ENCODE peak calls at places on chromosomes 4 and X, in six cellular contexts. One of them, this sample, is unnamed.

GRCh38 chr4:39662683-39663082 is 24.0 kb upstream of the SMIM14 start:
- DNase-seq in GM12865: no peak
- DNase-seq in osteoblast: no peak
- DNase-seq in PC-3: no peak
- DNase-seq in ovary: no peak
- DNase-seq in naive thymus-derived CD4-positive, alpha-beta T cell: no peak
- DNase-seq in this sample: no peak

GRCh38 chr4:41573458-41574129 is 35.6 kb downstream of the LIMCH1 start:
- DNase-seq in PC-3: peak
- DNase-seq in naive thymus-derived CD4-positive, alpha-beta T cell: no peak
- DNase-seq in GM12865: no peak
- DNase-seq in osteoblast: no peak
- DNase-seq in ovary: no peak
- DNase-seq in this sample: no peak

GRCh38 chrX:24902808-24903207 is 113.0 kb downstream of the ARX start:
- DNase-seq in osteoblast: peak
- DNase-seq in ovary: no peak
- DNase-seq in naive thymus-derived CD4-positive, alpha-beta T cell: no peak
- DNase-seq in PC-3: no peak
- DNase-seq in GM12865: no peak
- DNase-seq in this sample: no peak

GRCh38 chrX:107676559-107677378 is 48.5 kb downstream of the PRPS1 start:
- DNase-seq in PC-3: peak
- DNase-seq in GM12865: no peak
- DNase-seq in naive thymus-derived CD4-positive, alpha-beta T cell: peak
- DNase-seq in ovary: peak
- DNase-seq in osteoblast: no peak
- DNase-seq in this sample: peak

GRCh38 chr4:139746430-139746829 is 80.8 kb downstream of the MGST2 start:
- DNase-seq in PC-3: no peak
- DNase-seq in naive thymus-derived CD4-positive, alpha-beta T cell: no peak
- DNase-seq in ovary: no peak
- DNase-seq in GM12865: no peak
- DNase-seq in osteoblast: no peak
- DNase-seq in this sample: no peak

GRCh38 chr4:74123065-74123728 is 24.2 kb upstream of the CXCL2 start:
- DNase-seq in PC-3: peak
- DNase-seq in naive thymus-derived CD4-positive, alpha-beta T cell: no peak
- DNase-seq in osteoblast: no peak
- DNase-seq in GM12865: no peak
- DNase-seq in ovary: no peak
- DNase-seq in this sample: no peak

GRCh38 chr4:5082381-5082780 is 31.1 kb downstream of the STK32B start:
- DNase-seq in GM12865: no peak
- DNase-seq in naive thymus-derived CD4-positive, alpha-beta T cell: no peak
- DNase-seq in PC-3: no peak
- DNase-seq in ovary: no peak
- DNase-seq in osteoblast: no peak
- DNase-seq in this sample: no peak

GRCh38 chrX:74911494-74911893 is 13.8 kb downstream of the NEXMIF start:
- DNase-seq in PC-3: no peak
- DNase-seq in GM12865: peak
- DNase-seq in osteoblast: no peak
- DNase-seq in naive thymus-derived CD4-positive, alpha-beta T cell: no peak
- DNase-seq in ovary: no peak
- DNase-seq in this sample: no peak

GRCh38 chrX:545488-545887 is 85.1 kb upstream of the SHOX start:
- DNase-seq in osteoblast: peak
- DNase-seq in naive thymus-derived CD4-positive, alpha-beta T cell: no peak
- DNase-seq in ovary: no peak
- DNase-seq in PC-3: no peak
- DNase-seq in GM12865: no peak
- DNase-seq in this sample: no peak

GRCh38 chr4:68360570-68360969 is 10.7 kb upstream of the YTHDC1 start:
- DNase-seq in naive thymus-derived CD4-positive, alpha-beta T cell: no peak
- DNase-seq in osteoblast: no peak
- DNase-seq in PC-3: no peak
- DNase-seq in ovary: no peak
- DNase-seq in GM12865: no peak
- DNase-seq in this sample: no peak

GRCh38 chr4:70849277-70849676 is 9.6 kb upstream of the GRSF1 start:
- DNase-seq in ovary: no peak
- DNase-seq in GM12865: no peak
- DNase-seq in PC-3: no peak
- DNase-seq in osteoblast: no peak
- DNase-seq in naive thymus-derived CD4-positive, alpha-beta T cell: no peak
- DNase-seq in this sample: no peak

GRCh38 chrX:129982300-129983246 is at the start of gene BCORL1:
- DNase-seq in ovary: peak
- DNase-seq in osteoblast: peak
- DNase-seq in PC-3: peak
- DNase-seq in naive thymus-derived CD4-positive, alpha-beta T cell: peak
- DNase-seq in GM12865: peak
- DNase-seq in this sample: peak
- H3K4me3 ChIP-seq in ovary: peak
- H3K4me3 ChIP-seq in osteoblast: no peak
- H3K4me3 ChIP-seq in PC-3: no peak
- H3K4me3 ChIP-seq in naive thymus-derived CD4-positive, alpha-beta T cell: peak
- H3K4me3 ChIP-seq in GM12865: peak
- H3K4me3 ChIP-seq in this sample: no peak

DNA sequence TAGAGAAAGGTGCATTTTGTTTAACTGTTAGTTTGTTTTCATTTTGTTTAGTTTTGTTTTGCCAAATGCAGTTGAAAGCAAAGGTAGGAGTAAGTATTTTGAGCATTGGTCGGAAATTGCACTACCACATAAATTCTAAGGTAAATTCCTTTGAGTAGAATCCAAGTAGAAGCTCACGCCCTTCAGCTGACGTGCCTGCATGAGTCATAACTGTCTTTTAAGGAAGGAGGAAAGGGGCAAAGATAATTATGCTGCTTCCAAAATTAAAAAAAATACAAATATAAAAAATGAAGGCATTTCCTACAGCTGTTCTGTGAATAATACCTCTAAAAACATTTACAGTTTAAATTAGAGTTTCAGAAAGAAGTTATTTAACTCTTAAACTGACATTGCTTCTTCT is 110.2 kb upstream of the MYOZ2 start:
- DNase-seq in GM12865: no peak
- DNase-seq in PC-3: peak
- DNase-seq in osteoblast: no peak
- DNase-seq in naive thymus-derived CD4-positive, alpha-beta T cell: no peak
- DNase-seq in ovary: peak
- DNase-seq in this sample: no peak
- H3K4me3 ChIP-seq in GM12865: no peak
- H3K4me3 ChIP-seq in PC-3: peak
- H3K4me3 ChIP-seq in osteoblast: peak
- H3K4me3 ChIP-seq in naive thymus-derived CD4-positive, alpha-beta T cell: no peak
- H3K4me3 ChIP-seq in ovary: peak
- H3K4me3 ChIP-seq in this sample: no peak

GRCh38 chrX:53282313-53282712 is 929 bp upstream of the IQSEC2 start:
- DNase-seq in naive thymus-derived CD4-positive, alpha-beta T cell: no peak
- DNase-seq in osteoblast: no peak
- DNase-seq in GM12865: no peak
- DNase-seq in ovary: peak
- DNase-seq in PC-3: no peak
- DNase-seq in this sample: no peak

GRCh38 chrX:53281321-53281822 is at the start of gene IQSEC2:
- DNase-seq in osteoblast: peak
- DNase-seq in naive thymus-derived CD4-positive, alpha-beta T cell: no peak
- DNase-seq in GM12865: no peak
- DNase-seq in PC-3: peak
- DNase-seq in ovary: peak
- DNase-seq in this sample: peak

GRCh38 chrX:53280703-53281320 is 572 bp downstream of the IQSEC2 start:
- DNase-seq in GM12865: no peak
- DNase-seq in ovary: peak
- DNase-seq in naive thymus-derived CD4-positive, alpha-beta T cell: no peak
- DNase-seq in osteoblast: peak
- DNase-seq in PC-3: peak
- DNase-seq in this sample: peak

GRCh38 chrX:53279296-53280237 is 1.8 kb downstream of the IQSEC2 start:
- DNase-seq in ovary: no peak
- DNase-seq in PC-3: no peak
- DNase-seq in GM12865: peak
- DNase-seq in osteoblast: no peak
- DNase-seq in naive thymus-derived CD4-positive, alpha-beta T cell: no peak
- DNase-seq in this sample: no peak

DNA sequence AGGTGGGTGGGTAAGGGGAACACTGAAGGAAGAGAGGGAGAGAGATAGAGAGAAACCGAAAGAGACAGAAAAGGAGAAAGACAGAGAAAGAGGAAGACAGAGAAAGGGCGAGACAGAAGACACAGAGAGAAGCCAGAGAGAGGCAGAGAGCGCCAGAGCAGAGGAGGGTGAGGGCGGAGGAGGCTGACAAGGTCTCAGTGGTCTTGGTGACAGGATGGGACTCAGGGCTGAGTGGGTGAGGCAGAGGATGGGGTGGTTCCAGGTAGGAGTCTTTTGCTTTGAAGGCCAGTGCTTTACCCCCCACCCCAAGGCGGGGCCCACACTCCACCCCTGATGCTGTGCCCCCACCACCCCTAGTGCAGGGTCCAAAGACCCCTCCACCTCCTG is 1.1 kb downstream of the IQSEC2 start:
- DNase-seq in ovary: no peak
- DNase-seq in GM12865: no peak
- DNase-seq in PC-3: no peak
- DNase-seq in naive thymus-derived CD4-positive, alpha-beta T cell: no peak
- DNase-seq in osteoblast: no peak
- DNase-seq in this sample: no peak
- H3K4me3 ChIP-seq in ovary: peak
- H3K4me3 ChIP-seq in GM12865: no peak
- H3K4me3 ChIP-seq in PC-3: peak
- H3K4me3 ChIP-seq in naive thymus-derived CD4-positive, alpha-beta T cell: no peak
- H3K4me3 ChIP-seq in osteoblast: peak
- H3K4me3 ChIP-seq in this sample: no peak

GRCh38 chr4:2799444-2799911 is 6.6 kb downstream of the SH3BP2 start:
- DNase-seq in PC-3: no peak
- DNase-seq in GM12865: no peak
- DNase-seq in naive thymus-derived CD4-positive, alpha-beta T cell: no peak
- DNase-seq in osteoblast: no peak
- DNase-seq in ovary: peak
- DNase-seq in this sample: no peak

GRCh38 chr4:2797545-2798305 is 4.8 kb downstream of the SH3BP2 start:
- DNase-seq in PC-3: no peak
- DNase-seq in GM12865: peak
- DNase-seq in ovary: peak
- DNase-seq in naive thymus-derived CD4-positive, alpha-beta T cell: peak
- DNase-seq in osteoblast: peak
- DNase-seq in this sample: no peak

GRCh38 chr4:2800691-2801596 is 8.1 kb downstream of the SH3BP2 start:
- DNase-seq in naive thymus-derived CD4-positive, alpha-beta T cell: no peak
- DNase-seq in ovary: peak
- DNase-seq in GM12865: peak
- DNase-seq in osteoblast: peak
- DNase-seq in PC-3: no peak
- DNase-seq in this sample: peak

GRCh38 chr4:2798399-2799301 is 5.8 kb downstream of the SH3BP2 start:
- DNase-seq in PC-3: no peak
- DNase-seq in naive thymus-derived CD4-positive, alpha-beta T cell: peak
- DNase-seq in ovary: peak
- DNase-seq in osteoblast: peak
- DNase-seq in GM12865: peak
- DNase-seq in this sample: no peak

DNA sequence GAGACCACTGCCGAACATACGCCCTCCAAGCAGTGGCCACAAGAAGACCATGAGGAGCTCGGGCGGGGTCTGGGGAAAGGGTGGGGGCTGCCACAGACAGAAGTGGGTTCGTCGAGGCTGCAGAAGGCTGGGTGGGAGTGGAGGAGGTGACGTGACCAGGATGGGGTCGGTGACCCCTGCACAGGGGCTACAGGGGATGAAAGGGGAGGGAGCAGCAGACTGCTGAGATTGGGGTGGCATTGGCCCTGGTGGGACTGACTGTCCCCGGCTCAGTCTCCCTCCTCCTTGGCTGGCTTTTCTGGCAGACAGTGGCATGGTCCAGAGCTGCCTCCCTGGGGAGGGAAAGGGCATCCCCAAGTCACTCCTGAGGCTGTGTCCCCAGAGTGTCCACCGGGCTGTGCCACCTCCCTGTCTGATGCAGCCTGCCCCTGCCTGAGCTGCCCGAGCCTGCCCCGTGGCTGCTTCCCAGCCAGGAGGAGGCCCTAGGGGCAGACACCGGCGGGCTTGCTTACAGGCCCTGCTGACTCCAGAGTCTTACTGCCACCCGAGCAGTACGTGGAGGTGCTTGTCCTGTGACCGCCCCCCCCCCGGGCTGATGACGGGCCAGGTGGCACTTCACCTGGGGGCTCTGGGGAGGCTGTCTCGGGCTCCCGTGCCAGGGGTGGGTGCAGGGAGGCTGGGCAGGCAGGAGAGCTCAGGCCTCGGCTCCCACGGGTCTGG is 7.2 kb downstream of the SH3BP2 start:
- DNase-seq in osteoblast: peak
- DNase-seq in ovary: peak
- DNase-seq in GM12865: peak
- DNase-seq in naive thymus-derived CD4-positive, alpha-beta T cell: no peak
- DNase-seq in PC-3: no peak
- DNase-seq in this sample: no peak
- H3K4me3 ChIP-seq in osteoblast: no peak
- H3K4me3 ChIP-seq in ovary: no peak
- H3K4me3 ChIP-seq in GM12865: peak
- H3K4me3 ChIP-seq in naive thymus-derived CD4-positive, alpha-beta T cell: no peak
- H3K4me3 ChIP-seq in PC-3: no peak
- H3K4me3 ChIP-seq in this sample: no peak

DNA sequence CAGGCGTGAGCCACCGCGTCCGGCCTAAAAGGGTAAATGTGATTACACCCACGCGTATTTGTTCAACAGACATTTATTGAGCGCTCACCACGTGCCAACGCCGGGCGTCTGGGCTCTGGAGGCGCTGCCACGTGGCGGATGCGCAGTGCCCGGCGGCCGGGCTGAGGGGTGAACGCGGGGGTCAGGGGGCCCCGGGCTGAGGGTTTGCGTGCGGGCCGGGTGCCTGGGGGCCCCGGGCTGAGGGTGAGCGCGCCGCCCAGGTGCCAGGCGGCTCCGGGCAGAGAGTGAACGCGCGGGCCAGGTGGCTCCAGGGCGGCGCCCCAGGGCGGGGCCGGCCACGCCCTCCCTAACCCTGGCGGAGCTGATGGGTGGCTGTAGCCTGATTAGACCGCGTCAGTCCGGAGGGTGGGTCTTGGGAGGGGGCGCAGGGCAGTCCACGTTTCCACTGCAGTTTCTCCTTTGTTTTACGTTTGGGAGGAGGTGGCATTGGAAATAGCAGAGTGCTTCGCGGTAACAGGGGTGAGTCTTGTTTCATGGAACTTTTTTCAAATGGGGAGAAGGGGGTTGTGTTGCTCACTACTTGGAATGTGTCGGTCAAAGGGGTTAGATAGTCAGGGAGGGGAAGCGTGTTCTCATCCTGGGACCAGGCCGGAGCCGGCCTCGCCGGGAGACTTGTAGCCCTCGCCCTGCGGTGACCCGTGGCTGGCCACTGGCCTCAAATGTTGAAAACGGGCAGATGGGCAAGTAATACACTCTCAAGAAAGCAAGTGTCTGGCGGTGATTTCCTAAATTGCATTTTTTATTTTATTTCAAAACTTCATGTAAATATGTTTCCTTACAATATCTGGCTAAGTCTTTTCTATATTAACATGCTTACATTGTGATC is at the start of gene ZFP42:
- DNase-seq in ovary: no peak
- DNase-seq in GM12865: no peak
- DNase-seq in PC-3: no peak
- DNase-seq in osteoblast: no peak
- DNase-seq in naive thymus-derived CD4-positive, alpha-beta T cell: no peak
- DNase-seq in this sample: no peak
- H3K4me3 ChIP-seq in ovary: no peak
- H3K4me3 ChIP-seq in GM12865: no peak
- H3K4me3 ChIP-seq in PC-3: no peak
- H3K4me3 ChIP-seq in osteoblast: no peak
- H3K4me3 ChIP-seq in naive thymus-derived CD4-positive, alpha-beta T cell: no peak
- H3K4me3 ChIP-seq in this sample: peak

This sample was measured in testis.